ENCODE peak calls at places on chromosomes 7 and 10, in four cellular contexts. One of them, this sample, is unnamed.

GRCh38 chr7:128869944-128870285 is 7.3 kb downstream of the ATP6V1F start:
- DNase-seq in GM13977: no peak
- DNase-seq in heart left ventricle: no peak
- DNase-seq in gastrocnemius medialis: no peak
- DNase-seq in this sample: peak

GRCh38 chr7:140000666-140001268 is 62.0 kb downstream of the PARP12 start:
- DNase-seq in GM13977: no peak
- DNase-seq in heart left ventricle: no peak
- DNase-seq in gastrocnemius medialis: no peak
- DNase-seq in this sample: no peak

GRCh38 chr7:29291723-29292591 is 97.4 kb downstream of the CHN2 start:
- DNase-seq in GM13977: no peak
- DNase-seq in heart left ventricle: no peak
- DNase-seq in gastrocnemius medialis: no peak
- DNase-seq in this sample: no peak

GRCh38 chr7:29883462-29884398 is 77.4 kb downstream of the WIPF3 start:
- DNase-seq in GM13977: no peak
- DNase-seq in heart left ventricle: no peak
- DNase-seq in gastrocnemius medialis: no peak
- DNase-seq in this sample: no peak

GRCh38 chr10:113854757-113855626 is 531 bp downstream of the NHLRC2 start:
- DNase-seq in GM13977: peak
- DNase-seq in heart left ventricle: peak
- DNase-seq in gastrocnemius medialis: peak
- DNase-seq in this sample: peak

GRCh38 chr10:33723181-33723580 is 388.7 kb upstream of the NRP1 start:
- DNase-seq in GM13977: no peak
- DNase-seq in heart left ventricle: no peak
- DNase-seq in gastrocnemius medialis: no peak
- DNase-seq in this sample: no peak

GRCh38 chr10:24834869-24835268 is 111.2 kb upstream of the ARHGAP21 start:
- DNase-seq in GM13977: no peak
- DNase-seq in heart left ventricle: no peak
- DNase-seq in gastrocnemius medialis: no peak
- DNase-seq in this sample: no peak

GRCh38 chr10:3010819-3011422 is 56.4 kb upstream of the PFKP start:
- DNase-seq in GM13977: no peak
- DNase-seq in heart left ventricle: peak
- DNase-seq in gastrocnemius medialis: no peak
- DNase-seq in this sample: no peak

GRCh38 chr7:29865526-29865925 is 59.2 kb downstream of the WIPF3 start:
- DNase-seq in GM13977: no peak
- DNase-seq in heart left ventricle: no peak
- DNase-seq in gastrocnemius medialis: no peak
- DNase-seq in this sample: no peak

GRCh38 chr7:94087664-94088352 is 83.7 kb upstream of the BET1 start:
- DNase-seq in GM13977: peak
- DNase-seq in heart left ventricle: peak
- DNase-seq in gastrocnemius medialis: no peak
- DNase-seq in this sample: peak

GRCh38 chr10:79305988-79306387 is 41.3 kb upstream of the PPIF start:
- DNase-seq in GM13977: no peak
- DNase-seq in heart left ventricle: no peak
- DNase-seq in gastrocnemius medialis: no peak
- DNase-seq in this sample: no peak

GRCh38 chr10:132958886-132959295 is 16.5 kb upstream of the CFAP46 start:
- DNase-seq in GM13977: no peak
- DNase-seq in heart left ventricle: no peak
- DNase-seq in gastrocnemius medialis: no peak
- DNase-seq in this sample: no peak

GRCh38 chr10:125032474-125032873 is 90.6 kb downstream of the ZRANB1 start:
- DNase-seq in GM13977: no peak
- DNase-seq in heart left ventricle: no peak
- DNase-seq in gastrocnemius medialis: no peak
- DNase-seq in this sample: no peak

GRCh38 chr7:36942558-36943354 is 218.5 kb upstream of the AOAH start:
- DNase-seq in GM13977: no peak
- DNase-seq in heart left ventricle: no peak
- DNase-seq in gastrocnemius medialis: no peak
- DNase-seq in this sample: no peak
- TF ChIP-seq CTCF in GM13977: no peak
- TF ChIP-seq CTCF in heart left ventricle: no peak
- TF ChIP-seq CTCF in gastrocnemius medialis: no peak
- TF ChIP-seq CTCF in this sample: no peak

DNA sequence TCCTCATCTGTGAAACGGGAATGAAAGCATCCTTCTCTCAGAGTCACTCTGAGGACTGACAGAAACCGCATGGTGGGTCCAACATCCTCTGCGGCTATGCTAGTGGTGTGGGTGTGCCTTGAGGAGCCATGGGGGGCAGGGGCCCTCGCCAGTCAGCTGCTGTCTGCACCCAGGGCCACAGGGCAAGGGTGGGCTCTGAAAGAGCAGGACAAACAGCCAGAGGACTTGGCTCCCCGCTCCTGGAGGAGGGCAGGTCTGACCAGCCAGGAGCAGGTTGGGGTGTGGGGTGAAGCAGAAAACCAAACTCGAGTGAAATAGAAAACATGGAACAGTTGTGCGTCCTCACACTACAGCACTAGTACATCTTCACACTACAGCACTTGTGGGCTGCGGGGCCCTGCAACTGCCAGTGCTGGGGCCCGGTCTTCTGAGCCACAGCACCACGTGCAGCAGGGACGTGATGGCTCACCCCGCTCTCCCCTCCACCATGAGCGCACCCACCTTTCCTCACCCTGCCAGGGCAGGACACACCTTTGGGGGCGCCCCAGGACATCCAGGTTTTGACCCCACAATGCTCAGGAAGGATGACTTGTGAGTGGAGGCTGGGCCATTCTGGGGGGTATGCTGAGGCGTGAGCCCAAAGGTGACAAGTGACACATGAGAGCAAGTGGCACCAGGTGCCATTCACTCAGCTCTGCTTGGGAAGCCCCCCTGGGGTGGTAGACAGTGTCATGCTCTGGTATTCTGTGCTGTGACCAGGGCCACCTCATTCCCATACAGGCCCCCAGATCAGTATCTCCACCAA is 96.1 kb upstream of the RET start:
- DNase-seq in GM13977: no peak
- DNase-seq in heart left ventricle: peak
- DNase-seq in gastrocnemius medialis: no peak
- DNase-seq in this sample: no peak
- TF ChIP-seq CTCF in GM13977: no peak
- TF ChIP-seq CTCF in heart left ventricle: no peak
- TF ChIP-seq CTCF in gastrocnemius medialis: no peak
- TF ChIP-seq CTCF in this sample: no peak

DNA sequence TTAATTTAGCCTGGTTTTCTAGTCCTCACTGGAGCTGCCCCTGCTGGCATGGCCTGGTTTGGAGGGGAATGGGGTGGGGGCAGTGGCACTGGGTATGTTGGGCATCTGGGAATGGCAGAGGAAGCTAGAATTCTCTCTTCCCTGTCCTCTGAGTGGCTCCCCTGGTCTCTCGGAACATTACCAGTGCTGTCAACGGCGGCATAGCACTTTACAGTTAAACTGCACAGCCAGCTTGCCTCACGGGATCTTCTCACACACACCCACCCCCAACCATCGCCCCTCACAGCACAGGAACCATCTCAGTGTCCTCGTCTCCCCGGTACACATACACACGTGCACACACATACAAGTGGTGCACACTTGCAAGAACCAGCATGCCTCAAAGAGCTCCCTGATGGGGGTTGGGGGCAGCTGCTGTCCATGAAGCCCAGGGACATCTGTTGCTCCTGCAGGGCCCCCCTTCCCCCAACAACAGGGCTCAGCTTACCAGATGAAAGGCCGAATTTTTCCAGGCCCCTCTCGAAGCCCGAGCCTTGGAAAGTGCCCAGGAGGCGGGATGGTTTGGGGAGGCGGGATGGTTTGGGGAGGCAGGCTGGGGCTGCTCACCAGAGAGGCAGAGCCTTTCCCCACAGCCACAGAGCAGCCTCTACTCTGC is 41.0 kb downstream of the TSPAN15 start:
- DNase-seq in GM13977: no peak
- DNase-seq in heart left ventricle: no peak
- DNase-seq in gastrocnemius medialis: no peak
- DNase-seq in this sample: no peak
- TF ChIP-seq CTCF in GM13977: no peak
- TF ChIP-seq CTCF in heart left ventricle: no peak
- TF ChIP-seq CTCF in gastrocnemius medialis: no peak
- TF ChIP-seq CTCF in this sample: no peak

DNA sequence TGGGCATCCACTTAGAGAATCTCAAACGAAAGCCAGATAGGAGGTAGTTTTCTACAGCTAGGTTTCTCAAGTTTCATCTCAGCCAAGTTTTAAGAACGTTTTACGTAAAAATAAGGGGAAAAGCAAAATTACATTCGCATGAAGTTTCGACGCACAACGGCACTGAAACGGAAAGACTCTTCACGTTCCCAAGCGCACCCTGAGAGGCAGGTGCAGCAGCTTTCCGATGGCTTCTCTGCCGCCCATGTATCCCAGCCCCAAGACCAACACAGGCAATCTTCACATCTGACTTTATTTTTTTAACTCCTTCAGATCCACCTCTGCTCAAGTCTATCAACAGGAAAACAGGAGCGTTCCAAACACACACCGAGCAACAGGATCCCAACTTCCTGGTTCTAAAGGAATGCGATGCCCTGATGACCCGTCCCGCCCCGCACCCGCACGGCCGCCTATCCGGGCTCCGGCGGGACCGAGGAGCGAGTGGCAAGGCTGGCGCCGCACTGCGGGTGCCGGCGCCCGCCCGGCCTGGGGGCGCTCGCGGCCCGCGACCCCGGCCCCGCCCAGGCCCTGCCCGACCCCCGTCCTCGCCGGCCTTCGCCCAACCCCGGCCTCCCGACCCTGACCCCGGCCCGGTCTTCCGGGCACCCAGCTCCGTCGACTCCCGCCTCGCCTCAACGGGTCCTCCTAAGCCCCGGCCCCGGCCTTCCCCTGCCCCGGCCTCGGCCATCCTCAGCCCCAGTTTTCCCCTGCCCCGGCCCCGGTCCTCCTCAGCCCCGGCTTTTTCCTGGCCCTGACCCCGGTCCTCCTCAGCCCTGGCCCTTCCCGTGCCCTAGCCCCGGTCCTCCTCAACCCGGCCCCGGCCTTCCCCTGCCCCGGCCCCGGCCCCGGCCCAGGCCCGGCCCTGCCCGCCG is 835 bp downstream of the LARP4B start:
- DNase-seq in GM13977: no peak
- DNase-seq in heart left ventricle: peak
- DNase-seq in gastrocnemius medialis: no peak
- DNase-seq in this sample: peak
- TF ChIP-seq CTCF in GM13977: no peak
- TF ChIP-seq CTCF in heart left ventricle: no peak
- TF ChIP-seq CTCF in gastrocnemius medialis: no peak
- TF ChIP-seq CTCF in this sample: no peak

GRCh38 chr10:106768204-106768603 is 396.3 kb downstream of the SORCS1 start:
- DNase-seq in GM13977: no peak
- DNase-seq in heart left ventricle: no peak
- DNase-seq in gastrocnemius medialis: no peak
- DNase-seq in this sample: no peak

GRCh38 chr10:106764360-106764759 is 400.1 kb downstream of the SORCS1 start:
- DNase-seq in GM13977: no peak
- DNase-seq in heart left ventricle: no peak
- DNase-seq in gastrocnemius medialis: no peak
- DNase-seq in this sample: no peak

GRCh38 chr10:106771132-106771531 is 393.4 kb downstream of the SORCS1 start:
- DNase-seq in GM13977: no peak
- DNase-seq in heart left ventricle: no peak
- DNase-seq in gastrocnemius medialis: no peak
- DNase-seq in this sample: no peak

DNA sequence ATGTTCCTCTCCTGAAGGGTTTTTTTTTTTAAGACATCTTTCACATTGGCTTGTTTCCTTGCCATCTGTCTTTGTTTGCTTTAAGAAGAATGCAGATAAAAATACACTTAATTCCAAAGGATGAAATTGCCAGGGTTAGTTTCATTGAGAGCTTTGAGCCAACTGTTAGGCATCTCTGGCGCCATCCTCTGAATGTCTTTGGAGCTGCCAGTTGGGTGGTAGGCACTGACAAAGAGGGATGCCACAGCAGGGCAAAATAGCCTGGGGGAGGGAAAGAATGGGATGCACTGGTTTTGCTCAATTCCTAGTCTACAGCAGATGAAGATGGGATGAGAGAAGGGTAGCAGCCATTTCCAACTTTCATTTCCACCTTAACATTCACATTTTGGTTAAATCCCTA is 399.2 kb downstream of the SORCS1 start:
- DNase-seq in GM13977: no peak
- DNase-seq in heart left ventricle: no peak
- DNase-seq in gastrocnemius medialis: no peak
- DNase-seq in this sample: no peak
- TF ChIP-seq CTCF in GM13977: no peak
- TF ChIP-seq CTCF in heart left ventricle: no peak
- TF ChIP-seq CTCF in gastrocnemius medialis: no peak
- TF ChIP-seq CTCF in this sample: no peak

DNA sequence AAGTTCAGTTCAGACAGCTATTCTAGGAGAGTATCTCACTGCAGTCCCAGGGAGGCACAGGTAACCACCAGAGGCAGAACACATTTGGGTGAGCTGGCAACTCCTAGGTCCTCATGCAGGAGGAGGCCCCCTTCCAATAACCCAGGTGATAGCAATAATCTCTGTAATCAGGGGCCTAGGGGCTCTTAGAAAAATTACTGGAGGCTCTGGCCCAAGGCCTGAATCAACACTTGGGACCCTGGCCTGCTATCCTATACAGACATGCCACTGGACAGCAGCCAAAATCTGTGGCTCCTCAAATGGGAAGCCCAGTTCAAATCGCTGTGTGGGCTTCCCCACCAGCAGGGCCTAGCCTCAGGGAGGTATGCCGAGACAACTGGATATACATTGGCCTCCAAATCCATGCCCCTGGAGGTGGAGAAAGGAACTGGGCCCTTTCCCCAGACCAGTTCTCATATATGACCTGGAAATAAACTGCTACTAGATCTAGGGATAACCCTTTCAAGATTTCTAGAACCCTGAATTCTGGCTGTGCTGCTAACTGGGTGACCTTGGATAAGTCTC is 1.6 kb downstream of the AVPI1 start:
- DNase-seq in GM13977: no peak
- DNase-seq in heart left ventricle: no peak
- DNase-seq in gastrocnemius medialis: no peak
- DNase-seq in this sample: no peak
- TF ChIP-seq CTCF in GM13977: no peak
- TF ChIP-seq CTCF in heart left ventricle: peak
- TF ChIP-seq CTCF in gastrocnemius medialis: no peak
- TF ChIP-seq CTCF in this sample: no peak

DNA sequence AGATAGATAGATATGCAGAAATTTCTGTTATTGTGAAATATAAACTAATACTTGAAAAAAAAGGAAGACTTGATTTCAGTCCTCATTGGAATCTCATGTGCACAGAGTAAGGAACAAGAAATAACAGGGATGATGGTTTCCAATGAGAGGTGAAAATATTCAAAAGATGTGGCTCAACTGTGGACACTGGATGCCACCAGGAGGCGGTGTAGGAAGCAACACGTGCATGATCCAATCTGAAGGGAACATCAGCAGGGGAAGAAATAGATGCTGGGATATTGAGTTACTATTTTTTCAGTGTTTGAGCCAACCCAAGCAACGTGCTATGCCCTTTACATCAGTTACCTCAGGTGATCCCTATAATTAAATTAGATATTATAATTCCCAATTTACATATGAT is 710.8 kb upstream of the LRRTM3 start:
- DNase-seq in GM13977: no peak
- DNase-seq in heart left ventricle: no peak
- DNase-seq in gastrocnemius medialis: no peak
- DNase-seq in this sample: peak
- TF ChIP-seq CTCF in GM13977: peak
- TF ChIP-seq CTCF in heart left ventricle: no peak
- TF ChIP-seq CTCF in gastrocnemius medialis: no peak
- TF ChIP-seq CTCF in this sample: peak

This sample was measured in activated CD8-positive, alpha-beta T cell treated with anti-CD3 and anti-CD28 coated beads for 36 hours.